ENCODE peak calls at places on chromosomes 13 and 19, in nine cellular contexts. One of them, this sample, is unnamed.

GRCh38 chr13:71663431-71663830 is 203.6 kb downstream of the DACH1 start:
- DNase-seq in BJ: no peak
- DNase-seq in T-helper 1 cell: no peak
- DNase-seq in GM12891: no peak
- DNase-seq in NCI-H69: no peak
- DNase-seq in NCI-H2107: no peak
- DNase-seq in stimulated activated CD8-positive, alpha-beta memory T cell treated with anti-CD3 and anti-CD28 coated beads, Interleukin-15, amount 100 ng/mL, for 4 hours: no peak
- DNase-seq in C1 segment of cervical spinal cord: no peak
- DNase-seq in mesothelial cell of epicardium: no peak
- DNase-seq in this sample: no peak

GRCh38 chr13:80755925-80756324 is 415.0 kb upstream of the SPRY2 start:
- DNase-seq in BJ: no peak
- DNase-seq in T-helper 1 cell: no peak
- DNase-seq in GM12891: no peak
- DNase-seq in NCI-H69: peak
- DNase-seq in NCI-H2107: no peak
- DNase-seq in stimulated activated CD8-positive, alpha-beta memory T cell treated with anti-CD3 and anti-CD28 coated beads, Interleukin-15, amount 100 ng/mL, for 4 hours: no peak
- DNase-seq in C1 segment of cervical spinal cord: peak
- DNase-seq in mesothelial cell of epicardium: no peak
- DNase-seq in this sample: peak

GRCh38 chr13:78881746-78882145 is 222.8 kb upstream of the OBI1 start:
- DNase-seq in BJ: no peak
- DNase-seq in T-helper 1 cell: no peak
- DNase-seq in GM12891: no peak
- DNase-seq in NCI-H69: peak
- DNase-seq in NCI-H2107: peak
- DNase-seq in stimulated activated CD8-positive, alpha-beta memory T cell treated with anti-CD3 and anti-CD28 coated beads, Interleukin-15, amount 100 ng/mL, for 4 hours: no peak
- DNase-seq in C1 segment of cervical spinal cord: no peak
- DNase-seq in mesothelial cell of epicardium: no peak
- DNase-seq in this sample: peak

GRCh38 chr19:12825259-12826131 is 8.9 kb downstream of the RTBDN start:
- DNase-seq in BJ: no peak
- DNase-seq in T-helper 1 cell: no peak
- DNase-seq in GM12891: no peak
- DNase-seq in NCI-H69: peak
- DNase-seq in NCI-H2107: no peak
- DNase-seq in stimulated activated CD8-positive, alpha-beta memory T cell treated with anti-CD3 and anti-CD28 coated beads, Interleukin-15, amount 100 ng/mL, for 4 hours: no peak
- DNase-seq in C1 segment of cervical spinal cord: no peak
- DNase-seq in mesothelial cell of epicardium: no peak
- DNase-seq in this sample: peak

GRCh38 chr19:21580101-21580500 is 74.7 kb downstream of the ZNF429 start:
- DNase-seq in BJ: no peak
- DNase-seq in T-helper 1 cell: no peak
- DNase-seq in GM12891: no peak
- DNase-seq in NCI-H69: no peak
- DNase-seq in NCI-H2107: no peak
- DNase-seq in stimulated activated CD8-positive, alpha-beta memory T cell treated with anti-CD3 and anti-CD28 coated beads, Interleukin-15, amount 100 ng/mL, for 4 hours: no peak
- DNase-seq in C1 segment of cervical spinal cord: no peak
- DNase-seq in mesothelial cell of epicardium: no peak
- DNase-seq in this sample: no peak

GRCh38 chr19:32416749-32417469 is 11.3 kb downstream of the DPY19L3 start:
- DNase-seq in BJ: no peak
- DNase-seq in T-helper 1 cell: no peak
- DNase-seq in GM12891: no peak
- DNase-seq in NCI-H69: no peak
- DNase-seq in NCI-H2107: no peak
- DNase-seq in stimulated activated CD8-positive, alpha-beta memory T cell treated with anti-CD3 and anti-CD28 coated beads, Interleukin-15, amount 100 ng/mL, for 4 hours: no peak
- DNase-seq in C1 segment of cervical spinal cord: no peak
- DNase-seq in mesothelial cell of epicardium: no peak
- DNase-seq in this sample: no peak

GRCh38 chr19:10625003-10625761 is at the start of gene SLC44A2:
- DNase-seq in BJ: no peak
- DNase-seq in T-helper 1 cell: no peak
- DNase-seq in GM12891: no peak
- DNase-seq in NCI-H69: peak
- DNase-seq in NCI-H2107: no peak
- DNase-seq in stimulated activated CD8-positive, alpha-beta memory T cell treated with anti-CD3 and anti-CD28 coated beads, Interleukin-15, amount 100 ng/mL, for 4 hours: no peak
- DNase-seq in C1 segment of cervical spinal cord: peak
- DNase-seq in mesothelial cell of epicardium: peak
- DNase-seq in this sample: peak

GRCh38 chr19:35843676-35844481 is 8.4 kb downstream of the NPHS1 start:
- DNase-seq in BJ: no peak
- DNase-seq in T-helper 1 cell: no peak
- DNase-seq in GM12891: no peak
- DNase-seq in NCI-H69: peak
- DNase-seq in NCI-H2107: no peak
- DNase-seq in stimulated activated CD8-positive, alpha-beta memory T cell treated with anti-CD3 and anti-CD28 coated beads, Interleukin-15, amount 100 ng/mL, for 4 hours: no peak
- DNase-seq in C1 segment of cervical spinal cord: no peak
- DNase-seq in mesothelial cell of epicardium: no peak
- DNase-seq in this sample: peak

GRCh38 chr13:45511310-45512147 is 46.8 kb downstream of the COG3 start:
- DNase-seq in BJ: peak
- DNase-seq in T-helper 1 cell: no peak
- DNase-seq in GM12891: peak
- DNase-seq in NCI-H69: peak
- DNase-seq in NCI-H2107: peak
- DNase-seq in stimulated activated CD8-positive, alpha-beta memory T cell treated with anti-CD3 and anti-CD28 coated beads, Interleukin-15, amount 100 ng/mL, for 4 hours: no peak
- DNase-seq in C1 segment of cervical spinal cord: no peak
- DNase-seq in mesothelial cell of epicardium: no peak
- DNase-seq in this sample: peak

GRCh38 chr19:15702590-15702930 is 25.3 kb upstream of the OR10H2 start:
- DNase-seq in BJ: no peak
- DNase-seq in T-helper 1 cell: no peak
- DNase-seq in GM12891: no peak
- DNase-seq in NCI-H69: peak
- DNase-seq in NCI-H2107: peak
- DNase-seq in stimulated activated CD8-positive, alpha-beta memory T cell treated with anti-CD3 and anti-CD28 coated beads, Interleukin-15, amount 100 ng/mL, for 4 hours: no peak
- DNase-seq in C1 segment of cervical spinal cord: no peak
- DNase-seq in mesothelial cell of epicardium: no peak
- DNase-seq in this sample: peak

GRCh38 chr19:41233748-41234240 is 14.8 kb downstream of the AXL start:
- DNase-seq in BJ: no peak
- DNase-seq in T-helper 1 cell: no peak
- DNase-seq in GM12891: no peak
- DNase-seq in NCI-H69: no peak
- DNase-seq in NCI-H2107: no peak
- DNase-seq in stimulated activated CD8-positive, alpha-beta memory T cell treated with anti-CD3 and anti-CD28 coated beads, Interleukin-15, amount 100 ng/mL, for 4 hours: no peak
- DNase-seq in C1 segment of cervical spinal cord: peak
- DNase-seq in mesothelial cell of epicardium: no peak
- DNase-seq in this sample: no peak

GRCh38 chr13:110593430-110594130 is 21.8 kb upstream of the NAXD start:
- DNase-seq in BJ: no peak
- DNase-seq in T-helper 1 cell: no peak
- DNase-seq in GM12891: no peak
- DNase-seq in NCI-H69: peak
- DNase-seq in NCI-H2107: no peak
- DNase-seq in stimulated activated CD8-positive, alpha-beta memory T cell treated with anti-CD3 and anti-CD28 coated beads, Interleukin-15, amount 100 ng/mL, for 4 hours: no peak
- DNase-seq in C1 segment of cervical spinal cord: no peak
- DNase-seq in mesothelial cell of epicardium: no peak
- DNase-seq in this sample: peak

GRCh38 chr19:45876411-45877197 is 9.3 kb downstream of the IRF2BP1 start:
- DNase-seq in BJ: no peak
- DNase-seq in T-helper 1 cell: no peak
- DNase-seq in GM12891: peak
- DNase-seq in NCI-H69: no peak
- DNase-seq in NCI-H2107: no peak
- DNase-seq in stimulated activated CD8-positive, alpha-beta memory T cell treated with anti-CD3 and anti-CD28 coated beads, Interleukin-15, amount 100 ng/mL, for 4 hours: no peak
- DNase-seq in C1 segment of cervical spinal cord: no peak
- DNase-seq in mesothelial cell of epicardium: peak
- DNase-seq in this sample: no peak

GRCh38 chr19:45955905-45956608 is 17.6 kb downstream of the NOVA2 start:
- DNase-seq in BJ: no peak
- DNase-seq in T-helper 1 cell: no peak
- DNase-seq in GM12891: no peak
- DNase-seq in NCI-H69: no peak
- DNase-seq in NCI-H2107: no peak
- DNase-seq in stimulated activated CD8-positive, alpha-beta memory T cell treated with anti-CD3 and anti-CD28 coated beads, Interleukin-15, amount 100 ng/mL, for 4 hours: no peak
- DNase-seq in C1 segment of cervical spinal cord: peak
- DNase-seq in mesothelial cell of epicardium: no peak
- DNase-seq in this sample: no peak

GRCh38 chr13:102900193-102900608 is 54.4 kb downstream of the ERCC5 start:
- DNase-seq in BJ: no peak
- DNase-seq in T-helper 1 cell: no peak
- DNase-seq in GM12891: no peak
- DNase-seq in NCI-H69: peak
- DNase-seq in NCI-H2107: no peak
- DNase-seq in stimulated activated CD8-positive, alpha-beta memory T cell treated with anti-CD3 and anti-CD28 coated beads, Interleukin-15, amount 100 ng/mL, for 4 hours: no peak
- DNase-seq in C1 segment of cervical spinal cord: no peak
- DNase-seq in mesothelial cell of epicardium: no peak
- DNase-seq in this sample: peak

GRCh38 chr13:38537026-38537425 is 149.9 kb upstream of the FREM2 start:
- DNase-seq in BJ: no peak
- DNase-seq in T-helper 1 cell: no peak
- DNase-seq in GM12891: no peak
- DNase-seq in NCI-H69: peak
- DNase-seq in NCI-H2107: no peak
- DNase-seq in stimulated activated CD8-positive, alpha-beta memory T cell treated with anti-CD3 and anti-CD28 coated beads, Interleukin-15, amount 100 ng/mL, for 4 hours: no peak
- DNase-seq in C1 segment of cervical spinal cord: no peak
- DNase-seq in mesothelial cell of epicardium: no peak
- DNase-seq in this sample: no peak

GRCh38 chr13:45481688-45482087 is 16.9 kb downstream of the COG3 start:
- DNase-seq in BJ: no peak
- DNase-seq in T-helper 1 cell: no peak
- DNase-seq in GM12891: no peak
- DNase-seq in NCI-H69: no peak
- DNase-seq in NCI-H2107: no peak
- DNase-seq in stimulated activated CD8-positive, alpha-beta memory T cell treated with anti-CD3 and anti-CD28 coated beads, Interleukin-15, amount 100 ng/mL, for 4 hours: no peak
- DNase-seq in C1 segment of cervical spinal cord: no peak
- DNase-seq in mesothelial cell of epicardium: no peak
- DNase-seq in this sample: no peak

GRCh38 chr13:103282571-103283450 is 216.6 kb upstream of the SLC10A2 start:
- DNase-seq in BJ: peak
- DNase-seq in T-helper 1 cell: no peak
- DNase-seq in GM12891: no peak
- DNase-seq in NCI-H69: no peak
- DNase-seq in NCI-H2107: no peak
- DNase-seq in stimulated activated CD8-positive, alpha-beta memory T cell treated with anti-CD3 and anti-CD28 coated beads, Interleukin-15, amount 100 ng/mL, for 4 hours: no peak
- DNase-seq in C1 segment of cervical spinal cord: no peak
- DNase-seq in mesothelial cell of epicardium: no peak
- DNase-seq in this sample: no peak

GRCh38 chr19:33795370-33796163 is 1.1 kb upstream of the KCTD15 start:
- DNase-seq in BJ: peak
- DNase-seq in T-helper 1 cell: no peak
- DNase-seq in GM12891: peak
- DNase-seq in NCI-H69: peak
- DNase-seq in NCI-H2107: no peak
- DNase-seq in stimulated activated CD8-positive, alpha-beta memory T cell treated with anti-CD3 and anti-CD28 coated beads, Interleukin-15, amount 100 ng/mL, for 4 hours: no peak
- DNase-seq in C1 segment of cervical spinal cord: peak
- DNase-seq in mesothelial cell of epicardium: peak
- DNase-seq in this sample: no peak

GRCh38 chr19:40601061-40601973 is at the start of gene LTBP4:
- DNase-seq in BJ: no peak
- DNase-seq in T-helper 1 cell: no peak
- DNase-seq in GM12891: no peak
- DNase-seq in NCI-H69: peak
- DNase-seq in NCI-H2107: no peak
- DNase-seq in stimulated activated CD8-positive, alpha-beta memory T cell treated with anti-CD3 and anti-CD28 coated beads, Interleukin-15, amount 100 ng/mL, for 4 hours: no peak
- DNase-seq in C1 segment of cervical spinal cord: no peak
- DNase-seq in mesothelial cell of epicardium: no peak
- DNase-seq in this sample: peak

GRCh38 chr19:3544742-3545668 is 6.0 kb downstream of the TEKTIP1 start:
- DNase-seq in BJ: no peak
- DNase-seq in T-helper 1 cell: peak
- DNase-seq in GM12891: peak
- DNase-seq in NCI-H69: peak
- DNase-seq in NCI-H2107: peak
- DNase-seq in stimulated activated CD8-positive, alpha-beta memory T cell treated with anti-CD3 and anti-CD28 coated beads, Interleukin-15, amount 100 ng/mL, for 4 hours: peak
- DNase-seq in C1 segment of cervical spinal cord: peak
- DNase-seq in mesothelial cell of epicardium: peak
- DNase-seq in this sample: peak

GRCh38 chr13:77384999-77385398 is 58.1 kb upstream of the MYCBP2 start:
- DNase-seq in BJ: no peak
- DNase-seq in T-helper 1 cell: no peak
- DNase-seq in GM12891: no peak
- DNase-seq in NCI-H69: no peak
- DNase-seq in NCI-H2107: no peak
- DNase-seq in stimulated activated CD8-positive, alpha-beta memory T cell treated with anti-CD3 and anti-CD28 coated beads, Interleukin-15, amount 100 ng/mL, for 4 hours: no peak
- DNase-seq in C1 segment of cervical spinal cord: no peak
- DNase-seq in mesothelial cell of epicardium: no peak
- DNase-seq in this sample: no peak

GRCh38 chr13:78638216-78638615 is 20.7 kb downstream of the OBI1 start:
- DNase-seq in BJ: no peak
- DNase-seq in T-helper 1 cell: no peak
- DNase-seq in GM12891: no peak
- DNase-seq in NCI-H69: no peak
- DNase-seq in NCI-H2107: no peak
- DNase-seq in stimulated activated CD8-positive, alpha-beta memory T cell treated with anti-CD3 and anti-CD28 coated beads, Interleukin-15, amount 100 ng/mL, for 4 hours: no peak
- DNase-seq in C1 segment of cervical spinal cord: no peak
- DNase-seq in mesothelial cell of epicardium: no peak
- DNase-seq in this sample: no peak

GRCh38 chr13:108621421-108621820 is 8.0 kb upstream of the MYO16 start:
- DNase-seq in BJ: no peak
- DNase-seq in T-helper 1 cell: no peak
- DNase-seq in GM12891: no peak
- DNase-seq in NCI-H69: no peak
- DNase-seq in NCI-H2107: no peak
- DNase-seq in stimulated activated CD8-positive, alpha-beta memory T cell treated with anti-CD3 and anti-CD28 coated beads, Interleukin-15, amount 100 ng/mL, for 4 hours: no peak
- DNase-seq in C1 segment of cervical spinal cord: no peak
- DNase-seq in mesothelial cell of epicardium: no peak
- DNase-seq in this sample: peak

GRCh38 chr19:5038631-5039271 is 69.8 kb downstream of the KDM4B start:
- DNase-seq in BJ: no peak
- DNase-seq in T-helper 1 cell: no peak
- DNase-seq in GM12891: no peak
- DNase-seq in NCI-H69: peak
- DNase-seq in NCI-H2107: no peak
- DNase-seq in stimulated activated CD8-positive, alpha-beta memory T cell treated with anti-CD3 and anti-CD28 coated beads, Interleukin-15, amount 100 ng/mL, for 4 hours: no peak
- DNase-seq in C1 segment of cervical spinal cord: no peak
- DNase-seq in mesothelial cell of epicardium: no peak
- DNase-seq in this sample: peak

GRCh38 chr19:40921005-40921897 is 39.2 kb upstream of the CYP2A7 start:
- DNase-seq in BJ: no peak
- DNase-seq in T-helper 1 cell: no peak
- DNase-seq in GM12891: no peak
- DNase-seq in NCI-H69: no peak
- DNase-seq in NCI-H2107: no peak
- DNase-seq in stimulated activated CD8-positive, alpha-beta memory T cell treated with anti-CD3 and anti-CD28 coated beads, Interleukin-15, amount 100 ng/mL, for 4 hours: no peak
- DNase-seq in C1 segment of cervical spinal cord: no peak
- DNase-seq in mesothelial cell of epicardium: no peak
- DNase-seq in this sample: peak

GRCh38 chr19:45762870-45763631 is 6.0 kb downstream of the SIX5 start:
- DNase-seq in BJ: no peak
- DNase-seq in T-helper 1 cell: no peak
- DNase-seq in GM12891: no peak
- DNase-seq in NCI-H69: no peak
- DNase-seq in NCI-H2107: no peak
- DNase-seq in stimulated activated CD8-positive, alpha-beta memory T cell treated with anti-CD3 and anti-CD28 coated beads, Interleukin-15, amount 100 ng/mL, for 4 hours: no peak
- DNase-seq in C1 segment of cervical spinal cord: no peak
- DNase-seq in mesothelial cell of epicardium: no peak
- DNase-seq in this sample: no peak

GRCh38 chr13:99178636-99179035 is 22.0 kb upstream of the UBAC2 start:
- DNase-seq in BJ: no peak
- DNase-seq in T-helper 1 cell: no peak
- DNase-seq in GM12891: no peak
- DNase-seq in NCI-H69: no peak
- DNase-seq in NCI-H2107: no peak
- DNase-seq in stimulated activated CD8-positive, alpha-beta memory T cell treated with anti-CD3 and anti-CD28 coated beads, Interleukin-15, amount 100 ng/mL, for 4 hours: no peak
- DNase-seq in C1 segment of cervical spinal cord: no peak
- DNase-seq in mesothelial cell of epicardium: no peak
- DNase-seq in this sample: no peak

GRCh38 chr13:46698015-46698414 is 98.9 kb downstream of the ESD start:
- DNase-seq in BJ: no peak
- DNase-seq in T-helper 1 cell: no peak
- DNase-seq in GM12891: no peak
- DNase-seq in NCI-H69: no peak
- DNase-seq in NCI-H2107: no peak
- DNase-seq in stimulated activated CD8-positive, alpha-beta memory T cell treated with anti-CD3 and anti-CD28 coated beads, Interleukin-15, amount 100 ng/mL, for 4 hours: no peak
- DNase-seq in C1 segment of cervical spinal cord: no peak
- DNase-seq in mesothelial cell of epicardium: no peak
- DNase-seq in this sample: no peak

GRCh38 chr13:110373617-110374016 is 66.5 kb downstream of the COL4A2 start:
- DNase-seq in BJ: no peak
- DNase-seq in T-helper 1 cell: no peak
- DNase-seq in GM12891: no peak
- DNase-seq in NCI-H69: no peak
- DNase-seq in NCI-H2107: no peak
- DNase-seq in stimulated activated CD8-positive, alpha-beta memory T cell treated with anti-CD3 and anti-CD28 coated beads, Interleukin-15, amount 100 ng/mL, for 4 hours: no peak
- DNase-seq in C1 segment of cervical spinal cord: no peak
- DNase-seq in mesothelial cell of epicardium: no peak
- DNase-seq in this sample: no peak

GRCh38 chr19:41371541-41371940 is 4.8 kb upstream of the TMEM91 start:
- DNase-seq in BJ: no peak
- DNase-seq in T-helper 1 cell: no peak
- DNase-seq in GM12891: no peak
- DNase-seq in NCI-H69: no peak
- DNase-seq in NCI-H2107: no peak
- DNase-seq in stimulated activated CD8-positive, alpha-beta memory T cell treated with anti-CD3 and anti-CD28 coated beads, Interleukin-15, amount 100 ng/mL, for 4 hours: no peak
- DNase-seq in C1 segment of cervical spinal cord: no peak
- DNase-seq in mesothelial cell of epicardium: no peak
- DNase-seq in this sample: no peak